ENCODE peak calls at places on chromosomes 13 and 19, in nine cellular contexts. X is aorta, I is T1000, M is fibroblast of the conjunctiva, K is hypothalamus, A is C1 segment of cervical spinal cord, Q is foreskin keratinocyte, G is brain microvascular endothelial cell, P is NCI-H2029. W is an unnamed sample.

GRCh38 chr19:29681422-29682235 is 16.4 kb downstream of the PLEKHF1 start:
- DNase-seq in X (no peak), I (no peak), K (no peak), Q (no peak), P (no peak), A (no peak), M (no peak), G (no peak), W (no peak)

GRCh38 chr19:33772858-33773180 is 23.9 kb upstream of the KCTD15 start:
- DNase-seq in K (no peak), A (no peak), Q (no peak), I (no peak), G (no peak), X (no peak), P (no peak), M (no peak), W (no peak)

GRCh38 chr19:10258080-10258710 is 6.2 kb downstream of the MRPL4 start:
- DNase-seq in Q (no peak), M (no peak), I (no peak), A (no peak), X (no peak), K (no peak), P (no peak), G (no peak), W (no peak)

GRCh38 chr19:20103091-20103501 is 25.3 kb downstream of the ZNF90 start:
- DNase-seq in K (no peak), X (no peak), M (no peak), P (no peak), I (no peak), A (no peak), G (no peak), Q (peak), W (no peak)

GRCh38 chr19:31350693-31351211 is 1.5 kb upstream of the TSHZ3 start:
- DNase-seq in A (no peak), K (peak), I (peak), Q (no peak), M (no peak), P (no peak), G (peak), X (peak), W (peak)

GRCh38 chr13:66367356-66367755 is 862.8 kb downstream of the PCDH9 start:
- DNase-seq in Q (no peak), X (no peak), P (no peak), G (peak), A (no peak), I (no peak), K (no peak), M (no peak), W (peak)

GRCh38 chr13:112102243-112102642 is 35.3 kb downstream of the SOX1 start:
- DNase-seq in X (no peak), Q (no peak), G (no peak), I (no peak), M (no peak), K (no peak), P (no peak), A (no peak), W (no peak)

GRCh38 chr19:16319466-16319865 is 5.2 kb upstream of the KLF2 start:
- DNase-seq in P (no peak), G (no peak), A (no peak), M (no peak), K (no peak), Q (no peak), I (no peak), X (no peak), W (no peak)

GRCh38 chr13:44393391-44393790 is 19.8 kb downstream of the SERP2 start:
- DNase-seq in Q (no peak), K (no peak), P (no peak), A (no peak), M (no peak), X (no peak), I (no peak), G (no peak), W (peak)

GRCh38 chr19:43562698-43563241 is 12.6 kb downstream of the XRCC1 start:
- DNase-seq in K (peak), X (peak), P (peak), I (peak), Q (no peak), G (peak), M (no peak), A (peak), W (peak)

GRCh38 chr19:54470276-54470887 is 2.7 kb downstream of the CDC42EP5 start:
- DNase-seq in A (no peak), K (no peak), I (no peak), M (no peak), G (no peak), P (no peak), X (no peak), Q (no peak), W (no peak)

GRCh38 chr19:3494051-3494450 is 6.4 kb downstream of the DOHH start:
- DNase-seq in Q (no peak), X (no peak), K (peak), P (no peak), A (peak), M (no peak), I (no peak), G (no peak), W (no peak)

GRCh38 chr19:46919324-46919723 is 58.5 kb downstream of the ARHGAP35 start:
- DNase-seq in X (no peak), Q (no peak), A (no peak), I (no peak), K (no peak), G (peak), P (no peak), M (no peak), W (peak)

GRCh38 chr13:112690242-112690943 is 555 bp downstream of the ATP11A start:
- DNase-seq in A (no peak), I (no peak), M (no peak), G (no peak), X (peak), P (no peak), K (no peak), Q (no peak), W (no peak)

GRCh38 chr19:50167314-50167721 is 4.2 kb upstream of the IZUMO2 start:
- DNase-seq in A (no peak), G (no peak), M (no peak), Q (no peak), K (no peak), X (no peak), P (peak), I (no peak), W (no peak)

GRCh38 chr19:23539499-23539898 is 144.2 kb upstream of the ZNF91 start:
- DNase-seq in Q (no peak), K (no peak), X (no peak), M (no peak), I (no peak), G (no peak), A (no peak), P (no peak), W (no peak)

GRCh38 chr19:41887711-41888382 is 4.9 kb downstream of the ARHGEF1 start:
- DNase-seq in Q (peak), X (no peak), K (peak), G (no peak), M (no peak), P (peak), A (peak), I (peak), W (peak)

GRCh38 chr13:67123165-67123564 is 107.0 kb downstream of the PCDH9 start:
- DNase-seq in G (no peak), Q (no peak), X (no peak), K (no peak), I (no peak), M (no peak), P (no peak), A (no peak), W (no peak)

GRCh38 chr19:31160346-31160926 is 188.8 kb downstream of the TSHZ3 start:
- DNase-seq in Q (no peak), K (no peak), M (no peak), X (no peak), A (no peak), I (no peak), G (peak), P (no peak), W (no peak)

GRCh38 chr13:111215081-111216047 is 100.3 kb downstream of the ARHGEF7 start:
- DNase-seq in G (no peak), P (peak), A (no peak), I (no peak), M (no peak), Q (no peak), X (no peak), K (no peak), W (no peak)

GRCh38 chr19:14381689-14382474 is 638 bp downstream of the ADGRE5 start:
- DNase-seq in P (no peak), I (peak), G (peak), A (no peak), X (no peak), M (no peak), K (no peak), Q (no peak), W (no peak)

GRCh38 chr13:112791662-112792440 is 102.0 kb downstream of the ATP11A start:
- DNase-seq in A (no peak), K (no peak), M (no peak), Q (no peak), X (no peak), I (no peak), G (no peak), P (peak), W (no peak)

GRCh38 chr19:5580116-5580515 is 12.4 kb upstream of the TINCR start:
- DNase-seq in X (no peak), I (no peak), K (no peak), G (no peak), M (no peak), Q (no peak), P (peak), A (no peak), W (no peak)

GRCh38 chr13:66809496-66809895 is 420.6 kb downstream of the PCDH9 start:
- DNase-seq in P (peak), M (no peak), K (no peak), I (no peak), A (no peak), G (no peak), X (no peak), Q (no peak), W (no peak)

GRCh38 chr13:108915634-108916497 is 286.5 kb downstream of the MYO16 start:
- DNase-seq in G (peak), Q (peak), K (peak), P (peak), M (peak), X (peak), A (peak), I (peak), W (peak)

GRCh38 chr13:98103942-98104880 is 38.7 kb upstream of the FARP1 start:
- DNase-seq in A (no peak), M (no peak), Q (peak), G (no peak), X (no peak), K (no peak), I (no peak), P (no peak), W (no peak)

GRCh38 chr13:50732712-50733111 is 110.8 kb downstream of the DLEU7 start:
- DNase-seq in G (peak), I (peak), P (no peak), Q (peak), A (no peak), M (peak), X (no peak), K (no peak), W (no peak)

GRCh38 chr13:86974251-86974994 is 696.7 kb upstream of the SLITRK5 start:
- DNase-seq in X (peak), Q (no peak), K (no peak), G (no peak), M (no peak), P (no peak), A (no peak), I (no peak), W (no peak)

GRCh38 chr13:110447801-110448200 is 113.7 kb downstream of the RAB20 start:
- DNase-seq in A (no peak), I (no peak), Q (no peak), K (no peak), G (no peak), M (no peak), P (no peak), X (no peak), W (no peak)

GRCh38 chr19:40982594-40983101 is 8.4 kb upstream of the CYP2B6 start:
- DNase-seq in I (no peak), G (no peak), A (no peak), M (no peak), P (no peak), Q (peak), K (no peak), X (no peak), W (no peak)

W was measured in kidney glomerular epithelial cell.